ENCODE peak calls at places on chromosome 11, in five cellular contexts. T is naive thymus-derived CD4-positive, alpha-beta T cell; N is colonic mucosa; G is mucosa of descending colon; L is CD8-positive, alpha-beta memory T cell. I is an unnamed sample.

GRCh38 chr11:10930961-10931760 is 73.3 kb upstream of the ZBED5 start:
- DNase-seq in T (peak; percentile 31), N (peak; percentile 82), G (peak; percentile 78), L (peak; percentile 42), I (peak; percentile 68)

GRCh38 chr11:64237484-64237951 is 3.1 kb downstream of the VEGFB start:
- DNase-seq in T (no peak), N (peak; percentile 95), G (peak; percentile 91), L (no peak), I (no peak)

GRCh38 chr11:46778416-46778815 is 59.4 kb downstream of the F2 start:
- DNase-seq in T (no peak), N (no peak), G (no peak), L (no peak), I (no peak)

GRCh38 chr11:64843971-64844329 is 503 bp downstream of the CDC42BPG start:
- DNase-seq in T (no peak), N (peak; percentile 39), G (no peak), L (peak; percentile 25), I (no peak)

GRCh38 chr11:133934599-133935550 is 21.9 kb downstream of the IGSF9B start:
- DNase-seq in T (no peak), N (peak; percentile 47), G (peak; percentile 54), L (no peak), I (peak; percentile 84)

GRCh38 chr11:132312616-132313210 is 942.3 kb downstream of the NTM start:
- DNase-seq in T (no peak), N (no peak), G (no peak), L (no peak), I (peak; percentile 49)

GRCh38 chr11:106468091-106468490 is 390.6 kb downstream of the AASDHPPT start:
- DNase-seq in T (no peak), N (no peak), G (no peak), L (no peak), I (no peak)

GRCh38 chr11:61279934-61280656 is 15.0 kb downstream of the VWCE start:
- DNase-seq in T (no peak), N (no peak), G (no peak), L (no peak), I (no peak)

GRCh38 chr11:94128171-94128745 is 383 bp upstream of the PANX1 start:
- DNase-seq in T (no peak), N (no peak), G (no peak), L (no peak), I (no peak)

GRCh38 chr11:65425971-65426838 is 3.6 kb downstream of the NEAT1 start:
- DNase-seq in T (no peak), N (no peak), G (peak; percentile 11), L (peak; percentile 76), I (peak; percentile 84)

GRCh38 chr11:119685073-119685746 is 43.8 kb downstream of the NECTIN1 start:
- DNase-seq in T (no peak), N (no peak), G (no peak), L (no peak), I (no peak)

GRCh38 chr11:86980397-86980796 is 25.2 kb upstream of the FZD4 start:
- DNase-seq in T (no peak), N (no peak), G (no peak), L (no peak), I (no peak)

GRCh38 chr11:2703487-2704141 is 3.8 kb upstream of the KCNQ1OT1 start:
- DNase-seq in T (no peak), N (no peak), G (no peak), L (no peak), I (peak; percentile 70)

GRCh38 chr11:121038642-121039409 is 14.9 kb downstream of the TBCEL start:
- DNase-seq in T (no peak), N (no peak), G (no peak), L (no peak), I (no peak)

GRCh38 chr11:1107316-1108245 is 32.9 kb downstream of the MUC2 start:
- DNase-seq in T (no peak), N (no peak), G (peak; percentile 8), L (no peak), I (no peak)

GRCh38 chr11:123357990-123358827 is 71.9 kb upstream of the GRAMD1B start:
- DNase-seq in T (no peak), N (no peak), G (peak; percentile 22), L (no peak), I (peak; percentile 54)

GRCh38 chr11:48019230-48019584 is 38.8 kb downstream of the PTPRJ start:
- DNase-seq in T (no peak), N (no peak), G (no peak), L (no peak), I (no peak)

GRCh38 chr11:21556936-21557335 is 635.9 kb upstream of the ANO5 start:
- DNase-seq in T (no peak), N (no peak), G (no peak), L (no peak), I (peak; percentile 26)

GRCh38 chr11:43567396-43567975 is 113.1 kb upstream of the HSD17B12 start:
- DNase-seq in T (no peak), N (no peak), G (no peak), L (no peak), I (peak; percentile 85)

GRCh38 chr11:73402834-73403185 is 26.6 kb downstream of the RELT start:
- DNase-seq in T (no peak), N (no peak), G (no peak), L (no peak), I (peak; percentile 60)

GRCh38 chr11:100562102-100562501 is 125.0 kb upstream of the ARHGAP42 start:
- DNase-seq in T (no peak), N (no peak), G (no peak), L (no peak), I (peak; percentile 75)

DNA sequence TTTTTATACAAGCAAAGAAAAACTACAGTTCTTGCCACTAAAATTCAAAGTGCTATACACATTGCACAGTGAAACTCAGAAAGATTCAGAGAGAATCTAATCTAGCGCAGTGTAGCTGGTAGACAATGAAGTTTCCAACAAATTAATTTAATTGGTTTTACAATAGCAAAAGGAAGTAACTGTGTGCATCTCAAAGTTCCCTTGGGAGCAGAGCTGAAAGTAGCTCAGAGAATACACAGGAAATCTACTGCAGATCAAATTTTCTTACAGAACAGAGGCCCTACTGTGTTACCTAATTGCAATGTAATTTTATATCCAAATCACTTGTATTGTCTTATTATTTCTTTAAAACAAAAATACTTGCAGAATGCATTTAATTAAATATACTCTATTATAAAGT is 1396.2 kb upstream of the TENM4 start:
- DNase-seq in T (no peak), N (no peak), G (no peak), L (no peak), I (peak; percentile 93)
- H3K4me1 ChIP-seq in T (no peaks in the 10 kb centered on the region), N (no peaks in the 10 kb centered on the region), G (no peaks in the 10 kb centered on the region), L (no peaks in the 10 kb centered on the region), I (peaks cover 24% of the 10 kb centered on the region)

GRCh38 chr11:34671946-34672345 is 51.1 kb downstream of the EHF start:
- DNase-seq in T (no peak), N (no peak), G (no peak), L (no peak), I (no peak)

GRCh38 chr11:34671117-34671516 is 50.2 kb downstream of the EHF start:
- DNase-seq in T (no peak), N (no peak), G (no peak), L (no peak), I (no peak)

GRCh38 chr11:34668583-34669053 is 47.7 kb downstream of the EHF start:
- DNase-seq in T (no peak), N (no peak), G (no peak), L (no peak), I (no peak)

GRCh38 chr11:34667810-34668582 is 47.1 kb downstream of the EHF start:
- DNase-seq in T (no peak), N (no peak), G (no peak), L (no peak), I (no peak)

DNA sequence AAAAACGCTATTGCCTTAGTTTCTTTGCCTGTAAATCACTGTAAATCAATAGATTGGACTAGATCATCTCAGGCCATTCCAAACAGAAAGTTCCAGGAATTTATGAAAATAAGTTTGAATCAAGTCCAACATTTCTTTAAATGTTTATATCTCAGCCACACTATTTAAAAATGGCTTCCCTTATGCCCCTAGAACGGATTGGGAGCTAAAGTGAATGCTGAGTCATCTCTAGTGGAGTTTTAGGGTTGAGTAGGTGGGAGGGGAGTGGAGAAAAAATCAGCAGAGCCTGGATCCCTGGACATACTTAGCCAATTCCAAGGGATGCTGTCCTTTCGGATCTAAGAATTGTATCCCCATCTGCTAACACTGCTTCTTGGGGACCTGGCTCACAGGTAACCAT is 48.6 kb downstream of the EHF start:
- DNase-seq in T (no peak), N (no peak), G (no peak), L (no peak), I (no peak)
- H3K4me3 ChIP-seq in T (no peak overlapping the region), N (no peak overlapping the region), G (no peak overlapping the region), L (no peak overlapping the region), I (no peak overlapping the region)

DNA sequence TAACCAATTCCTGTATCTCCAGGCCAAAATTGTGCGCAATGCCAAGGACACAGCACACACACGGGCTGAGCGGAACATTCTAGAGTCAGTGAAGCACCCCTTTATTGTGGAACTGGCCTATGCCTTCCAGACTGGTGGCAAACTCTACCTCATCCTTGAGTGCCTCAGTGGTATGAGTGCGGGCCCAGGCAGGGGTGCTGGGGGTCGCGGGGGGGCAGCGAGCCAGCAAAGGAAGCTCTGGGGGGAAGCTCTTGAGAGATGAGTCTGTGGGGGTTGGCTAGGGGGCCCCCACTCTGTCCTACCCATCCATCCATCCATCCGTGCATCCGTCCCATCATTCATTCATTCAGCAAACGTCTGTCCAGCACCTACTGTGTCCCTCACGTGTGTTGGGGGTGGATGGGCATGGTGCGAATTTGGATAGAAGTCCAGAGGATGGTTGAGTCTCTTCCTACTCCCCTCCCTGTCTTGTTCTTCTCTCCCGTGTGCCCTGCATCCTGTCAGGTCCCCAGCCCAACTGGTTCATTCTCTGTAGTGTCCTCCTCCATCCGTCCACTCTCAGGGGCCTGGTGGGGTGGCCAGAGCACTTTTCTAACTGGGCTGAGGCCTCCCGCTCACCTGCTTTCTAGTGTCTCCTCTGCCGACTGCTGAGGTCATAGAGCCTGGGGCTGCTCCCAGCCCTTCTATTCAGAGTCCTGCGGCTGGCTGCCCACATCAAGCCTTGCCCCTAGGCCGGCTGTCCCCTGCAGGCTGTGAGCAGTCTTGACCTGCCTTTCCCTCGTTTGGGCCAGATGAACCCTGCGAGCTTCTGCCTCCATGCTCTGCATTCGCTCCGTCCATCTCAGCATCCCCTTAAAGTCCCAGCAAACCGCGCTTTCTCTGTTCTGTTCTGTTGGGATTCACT is 3.3 kb downstream of the RPS6KB2 start:
- DNase-seq in T (no peak), N (no peak), G (no peak), L (no peak), I (no peak)
- H3K4me1 ChIP-seq in T (peaks cover 44% of the 10 kb centered on the region), N (peaks cover 8% of the 10 kb centered on the region), G (peaks cover 16% of the 10 kb centered on the region), L (peaks cover 69% of the 10 kb centered on the region), I (peaks cover 11% of the 10 kb centered on the region)

GRCh38 chr11:108664730-108665525 is at the start of gene DDX10:
- DNase-seq in T (peak; percentile 95), N (peak; percentile 99), G (peak; percentile 99), L (peak; percentile 99), I (peak; percentile 99)

GRCh38 chr11:108663154-108663877 is 1.6 kb upstream of the DDX10 start:
- DNase-seq in T (no peak), N (no peak), G (no peak), L (no peak), I (no peak)

GRCh38 chr11:108669261-108669660 is 4.4 kb downstream of the DDX10 start:
- DNase-seq in T (no peak), N (no peak), G (no peak), L (no peak), I (no peak)

GRCh38 chr11:108664241-108664640 is 628 bp upstream of the DDX10 start:
- DNase-seq in T (no peak), N (no peak), G (peak; percentile 35), L (no peak), I (no peak)

DNA sequence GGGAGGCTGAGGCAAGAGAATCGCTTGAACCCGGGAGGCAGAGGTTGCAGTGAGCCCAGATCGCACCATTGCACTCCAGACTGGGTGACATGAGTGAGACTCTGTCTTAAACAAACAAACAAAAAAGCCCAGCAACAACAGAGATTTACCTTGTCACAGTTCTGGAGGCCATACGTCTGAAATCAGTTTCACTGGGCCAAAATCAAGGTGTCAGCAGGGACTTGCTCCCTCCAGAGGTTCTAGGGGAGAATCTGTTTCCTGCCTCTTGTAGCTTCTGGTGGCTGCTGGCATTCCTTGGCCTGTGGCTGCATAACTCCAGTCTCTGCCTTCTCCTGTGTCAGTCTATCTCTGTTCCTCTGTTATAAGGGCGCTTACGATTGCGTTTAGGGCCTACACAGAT is 1.5 kb downstream of the DDX10 start:
- DNase-seq in T (no peak), N (no peak), G (no peak), L (no peak), I (no peak)
- H3K4me3 ChIP-seq in T (no peak overlapping the region), N (no peak overlapping the region), G (no peak overlapping the region), L (no peak overlapping the region), I (no peak overlapping the region)

I was measured in A673.